ENCODE peak calls at places on chromosome 10, in six cellular contexts. D is HL-60, S is dorsolateral prefrontal cortex, B is astrocyte of the spinal cord, H is ovary, P is AG04450. F is an unnamed sample.

GRCh38 chr10:92094960-92095359 is 171.4 kb downstream of the BTAF1 start:
- DNase-seq in D (no peak), S (no peak), B (no peak), H (no peak), P (no peak), F (no peak)

GRCh38 chr10:11164806-11165590 is 147.3 kb downstream of the CELF2 start:
- DNase-seq in D (peak), S (peak), B (peak), H (peak), P (peak), F (peak)

GRCh38 chr10:113441220-113441619 is 111.6 kb upstream of the HABP2 start:
- DNase-seq in D (no peak), S (no peak), B (no peak), H (peak), P (no peak), F (no peak)

GRCh38 chr10:110022716-110023504 is 15.1 kb downstream of the ADD3 start:
- DNase-seq in D (no peak), S (no peak), B (no peak), H (no peak), P (no peak), F (no peak)

GRCh38 chr10:52526251-52526823 is 212.3 kb downstream of the DKK1 start:
- DNase-seq in D (no peak), S (no peak), B (peak), H (no peak), P (no peak), F (no peak)

GRCh38 chr10:60594476-60595051 is 183.7 kb upstream of the CDK1 start:
- DNase-seq in D (no peak), S (no peak), B (peak), H (no peak), P (no peak), F (no peak)

GRCh38 chr10:18737841-18738240 is 78.6 kb downstream of the ARL5B start:
- DNase-seq in D (no peak), S (no peak), B (peak), H (no peak), P (peak), F (no peak)

GRCh38 chr10:76675951-76676587 is 961.5 kb downstream of the KCNMA1 start:
- DNase-seq in D (no peak), S (peak), B (peak), H (peak), P (no peak), F (no peak)

GRCh38 chr10:77377034-77377433 is 260.6 kb downstream of the KCNMA1 start:
- DNase-seq in D (no peak), S (no peak), B (no peak), H (no peak), P (no peak), F (no peak)

GRCh38 chr10:31083765-31084184 is 52.1 kb upstream of the ZNF438 start:
- DNase-seq in D (peak), S (no peak), B (peak), H (no peak), P (no peak), F (no peak)

GRCh38 chr10:99535764-99536399 is 3.1 kb downstream of the NKX2-3 start:
- DNase-seq in D (no peak), S (no peak), B (no peak), H (no peak), P (no peak), F (no peak)

GRCh38 chr10:50621981-50622496 is 1.7 kb downstream of the SGMS1 start:
- DNase-seq in D (peak), S (peak), B (peak), H (peak), P (peak), F (peak)

GRCh38 chr10:99347672-99348071 is 18.5 kb downstream of the CNNM1 start:
- DNase-seq in D (no peak), S (no peak), B (no peak), H (no peak), P (no peak), F (no peak)

GRCh38 chr10:110431659-110432058 is 66.0 kb upstream of the DUSP5 start:
- DNase-seq in D (no peak), S (no peak), B (no peak), H (no peak), P (no peak), F (peak)

GRCh38 chr10:129094813-129095212 is 372.2 kb upstream of the MGMT start:
- DNase-seq in D (no peak), S (no peak), B (no peak), H (no peak), P (no peak), F (no peak)

GRCh38 chr10:95785317-95785716 is 29.4 kb downstream of the ENTPD1 start:
- DNase-seq in D (no peak), S (no peak), B (no peak), H (no peak), P (no peak), F (no peak)

GRCh38 chr10:119268871-119269506 is 61.6 kb downstream of the GRK5 start:
- DNase-seq in D (no peak), S (no peak), B (no peak), H (peak), P (no peak), F (peak)

GRCh38 chr10:5640036-5640435 is 26.4 kb downstream of the ASB13 start:
- DNase-seq in D (no peak), S (no peak), B (no peak), H (no peak), P (no peak), F (no peak)

GRCh38 chr10:122249991-122250750 is 20.9 kb upstream of the BTBD16 start:
- DNase-seq in D (no peak), S (no peak), B (no peak), H (no peak), P (no peak), F (no peak)

GRCh38 chr10:62043493-62043938 is 142.0 kb downstream of the ARID5B start:
- DNase-seq in D (no peak), S (no peak), B (peak), H (no peak), P (no peak), F (no peak)

GRCh38 chr10:10591682-10592412 is 425.8 kb upstream of the CELF2 start:
- DNase-seq in D (no peak), S (peak), B (no peak), H (no peak), P (no peak), F (no peak)

GRCh38 chr10:53256623-53257022 is 484.0 kb upstream of the MBL2 start:
- DNase-seq in D (no peak), S (no peak), B (no peak), H (no peak), P (no peak), F (no peak)

GRCh38 chr10:76179806-76180205 is 748.4 kb downstream of the LRMDA start:
- DNase-seq in D (no peak), S (no peak), B (no peak), H (no peak), P (no peak), F (no peak)

GRCh38 chr10:77501152-77501845 is 136.3 kb downstream of the KCNMA1 start:
- DNase-seq in D (no peak), S (peak), B (peak), H (peak), P (peak), F (no peak)

GRCh38 chr10:70379581-70380176 is 2.7 kb downstream of the LRRC20 start:
- DNase-seq in D (peak), S (no peak), B (no peak), H (no peak), P (no peak), F (no peak)

GRCh38 chr10:101135151-101136006 is 4.3 kb downstream of the TLX1 start:
- DNase-seq in D (no peak), S (no peak), B (no peak), H (no peak), P (no peak), F (no peak)

GRCh38 chr10:26217396-26218105 is 977 bp downstream of the GAD2 start:
- DNase-seq in D (no peak), S (no peak), B (no peak), H (no peak), P (no peak), F (no peak)

GRCh38 chr10:62554632-62555199 is 180.5 kb downstream of the ZNF365 start:
- DNase-seq in D (no peak), S (no peak), B (peak), H (no peak), P (no peak), F (no peak)

GRCh38 chr10:23386052-23386451 is 41.5 kb upstream of the C10orf67 start:
- DNase-seq in D (no peak), S (no peak), B (no peak), H (no peak), P (no peak), F (no peak)

GRCh38 chr10:127922675-127923366 is 15.9 kb downstream of the PTPRE start:
- DNase-seq in D (no peak), S (no peak), B (peak), H (peak), P (no peak), F (no peak)

GRCh38 chr10:60666221-60666620 is 112.1 kb upstream of the CDK1 start:
- DNase-seq in D (peak), S (no peak), B (no peak), H (no peak), P (no peak), F (no peak)

GRCh38 chr10:124465777-124466488 is 4.3 kb downstream of the LHPP start:
- DNase-seq in D (no peak), S (no peak), B (no peak), H (no peak), P (no peak), F (no peak)

DNA sequence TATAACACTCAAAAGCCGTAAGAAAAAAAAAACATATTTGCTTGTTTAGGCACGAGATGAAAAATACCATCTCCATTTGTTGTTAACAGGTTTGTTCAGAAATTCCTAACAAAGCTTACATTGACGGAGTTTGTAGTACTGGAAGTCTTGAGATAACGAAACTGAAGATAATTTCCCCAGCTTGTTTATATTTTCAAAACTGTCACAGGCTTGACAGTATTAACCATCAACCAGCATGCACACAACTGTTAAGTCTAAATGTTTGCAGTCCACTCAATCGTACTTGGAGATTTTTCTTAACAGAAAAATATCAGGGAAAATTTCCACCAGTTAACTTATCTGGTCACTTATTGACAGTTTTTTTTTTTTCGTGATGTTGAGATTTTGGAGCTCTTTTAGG is 68.5 kb downstream of the ITGA8 start:
- DNase-seq in D (no peak), S (no peak), B (no peak), H (no peak), P (no peak), F (no peak)
- TF ChIP-seq CTCF in D (no peak), S (no peak), B (no peak), H (no peak), P (no peak), F (no peak)

GRCh38 chr10:785539-786214 is 96.2 kb upstream of the DIP2C start:
- DNase-seq in D (no peak), S (no peak), B (no peak), H (no peak), P (no peak), F (peak)

GRCh38 chr10:784377-784758 is 94.9 kb upstream of the DIP2C start:
- DNase-seq in D (no peak), S (peak), B (no peak), H (no peak), P (no peak), F (no peak)

GRCh38 chr10:782751-783648 is 93.5 kb upstream of the DIP2C start:
- DNase-seq in D (no peak), S (peak), B (no peak), H (no peak), P (no peak), F (peak)

GRCh38 chr10:786666-787512 is 97.4 kb upstream of the DIP2C start:
- DNase-seq in D (no peak), S (peak), B (no peak), H (no peak), P (no peak), F (peak)

GRCh38 chr10:784759-785538 is 95.5 kb upstream of the DIP2C start:
- DNase-seq in D (no peak), S (peak), B (peak), H (no peak), P (peak), F (peak)
- TF ChIP-seq CTCF in D (no peak), S (peak), B (peak), H (no peak), P (peak), F (no peak)

DNA sequence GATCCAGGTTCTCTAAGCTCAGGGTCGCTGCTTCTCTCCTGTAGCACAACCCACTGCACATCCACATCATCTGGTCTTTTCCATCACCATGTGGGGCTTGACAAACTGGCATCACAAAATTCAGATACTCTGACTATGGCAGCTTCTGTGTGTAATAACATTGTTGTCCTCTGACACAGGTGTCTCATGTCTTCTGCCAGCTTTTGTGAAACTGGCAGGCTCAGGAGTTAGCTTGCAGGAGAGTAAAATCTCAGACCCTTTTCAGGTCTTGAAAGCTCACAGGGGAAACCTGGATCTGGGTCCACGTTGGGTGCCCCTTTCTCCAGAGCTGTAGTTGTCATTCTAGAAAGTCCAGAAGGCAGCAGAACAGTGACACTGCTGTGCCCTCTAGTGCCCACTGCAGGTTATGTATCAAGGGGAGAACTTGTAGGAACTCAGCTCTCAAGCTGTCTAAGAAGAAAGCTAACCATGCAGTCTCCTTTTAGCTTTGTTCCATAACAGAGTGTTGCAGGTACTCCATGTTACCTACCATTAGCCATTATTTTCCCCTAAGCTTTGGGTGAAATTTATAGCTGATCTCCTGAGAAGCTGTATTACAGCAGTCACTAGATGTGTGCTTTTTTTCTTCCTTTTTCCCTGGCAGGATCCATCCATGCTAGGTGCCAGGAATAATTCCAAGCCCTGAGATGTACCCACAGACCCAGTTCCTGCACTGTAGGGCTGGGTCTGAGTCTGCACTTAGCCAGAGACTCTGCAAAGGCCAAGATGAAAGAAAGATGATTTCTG is 102.7 kb downstream of the ZNF248 start:
- DNase-seq in D (no peak), S (no peak), B (no peak), H (no peak), P (no peak), F (no peak)
- TF ChIP-seq CTCF in D (peak), S (peak), B (no peak), H (no peak), P (no peak), F (no peak)

GRCh38 chr10:97334370-97335175 is at the start of gene FRAT2:
- DNase-seq in D (peak), S (peak), B (peak), H (peak), P (peak), F (peak)

GRCh38 chr10:97332586-97333350 is 1.8 kb downstream of the FRAT2 start:
- DNase-seq in D (peak), S (peak), B (peak), H (peak), P (peak), F (no peak)

GRCh38 chr10:97335188-97335619 is 675 bp upstream of the FRAT2 start:
- DNase-seq in D (no peak), S (no peak), B (no peak), H (no peak), P (no peak), F (no peak)

GRCh38 chr10:97333601-97334369 is 744 bp downstream of the FRAT2 start:
- DNase-seq in D (peak), S (peak), B (peak), H (peak), P (no peak), F (no peak)

GRCh38 chr10:97333351-97333600 is 1.3 kb downstream of the FRAT2 start:
- DNase-seq in D (no peak), S (no peak), B (peak), H (no peak), P (peak), F (no peak)
- TF ChIP-seq CTCF in D (no peak), S (no peak), B (peak), H (no peak), P (peak), F (no peak)

GRCh38 chr10:27865221-27865635 is 119.6 kb upstream of the MKX start:
- DNase-seq in D (no peak), S (no peak), B (peak), H (no peak), P (no peak), F (no peak)
- TF ChIP-seq CTCF in D (no peak), S (no peak), B (no peak), H (no peak), P (peak), F (no peak)

F was measured in activated B cell treated with CpG ODN at 0.5 μM for 24 hours.